ENCODE peak calls at places on chromosomes 3 and 15, in five cellular contexts. B, Q, E, T and W are unnamed samples.

GRCh38 chr15:49083471-49084284 is 37.4 kb upstream of the SECISBP2L start:
- DNase-seq in B (no peak), T (no peak), Q (no peak), E (no peak), W (no peak)

GRCh38 chr15:59997070-59997701 is 6.9 kb upstream of the FOXB1 start:
- DNase-seq in B (peak; percentile 42), T (no peak), Q (no peak), E (no peak), W (peak; percentile 74)

GRCh38 chr15:77456746-77457618 is 36.3 kb downstream of the HMG20A start:
- DNase-seq in T (no peak), E (no peak), Q (no peak), B (no peak), W (no peak)

GRCh38 chr15:96404560-96404959 is 74.1 kb downstream of the NR2F2 start:
- DNase-seq in T (no peak), Q (no peak), B (no peak), E (no peak), W (no peak)

GRCh38 chr15:69145149-69145693 is 15.2 kb upstream of the GLCE start:
- DNase-seq in B (no peak), E (no peak), T (no peak), Q (no peak), W (no peak)

GRCh38 chr3:50609071-50609742 is 2.4 kb downstream of the CISH start:
- DNase-seq in Q (no peak), E (no peak), T (no peak), B (no peak), W (no peak)

GRCh38 chr3:111336511-111336910 is 205.5 kb upstream of the CD96 start:
- DNase-seq in E (no peak), Q (no peak), B (peak; percentile 22), T (no peak), W (no peak)

GRCh38 chr15:58608129-58608590 is 141.3 kb downstream of the ADAM10 start:
- DNase-seq in E (no peak), Q (no peak), T (no peak), B (no peak), W (no peak)

GRCh38 chr3:169026543-169027181 is 636.9 kb downstream of the MECOM start:
- DNase-seq in T (peak; percentile 26), B (peak; percentile 91), Q (no peak), E (no peak), W (no peak)

GRCh38 chr15:80787238-80787805 is 8.2 kb downstream of the CEMIP start:
- DNase-seq in E (no peak), Q (no peak), T (no peak), B (no peak), W (no peak)

GRCh38 chr3:188749010-188749617 is 422.7 kb upstream of the TPRG1 start:
- DNase-seq in Q (no peak), T (peak; percentile 15), B (peak; percentile 74), E (no peak), W (peak; percentile 35)

GRCh38 chr3:98901032-98901464 is 447 bp downstream of the DCBLD2 start:
- DNase-seq in T (no peak), B (peak; percentile 58), E (peak; percentile 44), Q (peak; percentile 57), W (peak; percentile 68)

GRCh38 chr3:45120615-45121158 is 25.5 kb downstream of the CDCP1 start:
- DNase-seq in Q (no peak), E (no peak), T (no peak), B (no peak), W (no peak)

DNA sequence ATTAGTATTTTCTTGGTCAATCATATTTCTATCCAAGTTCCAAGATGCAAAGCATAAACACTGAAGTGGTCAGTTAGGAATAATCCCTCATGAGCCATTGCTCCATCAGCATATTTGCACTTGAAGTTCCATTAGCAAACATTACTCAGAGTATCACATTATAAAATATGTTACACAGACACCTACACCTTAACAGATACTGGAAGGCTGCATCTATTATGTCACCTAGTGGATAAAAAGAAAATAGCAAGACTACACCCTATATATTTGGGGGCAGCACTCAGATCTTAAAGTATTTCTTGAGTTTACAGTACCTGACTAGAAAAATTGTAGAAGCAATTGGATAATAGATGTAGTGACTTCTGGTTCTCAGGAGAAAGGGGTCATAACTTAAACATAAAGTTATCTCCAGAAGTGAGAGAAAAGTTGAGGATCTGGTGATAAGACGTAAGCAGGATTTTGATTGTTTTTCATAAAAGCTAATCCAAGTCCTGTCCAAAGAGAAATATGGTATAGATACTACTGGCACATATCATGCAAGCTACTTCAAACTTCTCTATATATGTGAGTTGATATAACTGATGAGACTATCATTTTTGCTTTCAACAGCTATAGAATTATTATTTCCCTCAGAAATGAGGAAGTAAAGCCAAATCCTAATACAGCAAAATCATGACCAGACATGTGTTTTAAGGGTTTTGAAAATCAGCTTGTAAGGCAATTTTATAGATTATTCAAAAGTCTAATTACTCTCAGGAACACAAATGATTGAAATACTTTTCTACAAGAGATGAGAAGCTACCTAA is 422.2 kb downstream of the GBE1 start:
- DNase-seq in T (no peak), E (no peak), B (peak; percentile 88), Q (no peak), W (no peak)
- TF ChIP-seq CTCF in T (no peak), E (no peak), B (peak; percentile 92), Q (no peak), W (peak; percentile 62)

GRCh38 chr3:46498916-46499519 is 1.2 kb downstream of the RTP3 start:
- DNase-seq in E (no peak), Q (no peak), T (no peak), B (no peak), W (no peak)

GRCh38 chr3:46500631-46501377 is 3.0 kb downstream of the RTP3 start:
- DNase-seq in T (no peak), E (no peak), B (peak; percentile 48), Q (no peak), W (no peak)

GRCh38 chr3:46503194-46503924 is 5.6 kb downstream of the RTP3 start:
- DNase-seq in T (no peak), E (no peak), Q (no peak), B (no peak), W (no peak)

GRCh38 chr3:46504780-46505179 is 7.0 kb downstream of the RTP3 start:
- DNase-seq in Q (no peak), B (no peak), E (no peak), T (no peak), W (no peak)

GRCh38 chr3:46501702-46502101 is 3.9 kb downstream of the RTP3 start:
- DNase-seq in T (no peak), E (no peak), B (no peak), Q (no peak), W (no peak)
- TF ChIP-seq CTCF in T (no peak), E (no peak), B (no peak), Q (no peak), W (no peak)

GRCh38 chr3:49124991-49125670 is 4.5 kb upstream of the USP19 start:
- DNase-seq in T (no peak), Q (no peak), E (no peak), B (peak; percentile 16), W (peak; percentile 21)
- TF ChIP-seq CTCF in T (no peak), Q (no peak), E (no peak), B (no peak), W (no peak)

GRCh38 chr15:73712107-73712506 is 27.9 kb downstream of the CD276 start:
- DNase-seq in E (no peak), T (no peak), Q (no peak), B (no peak), W (no peak)
- TF ChIP-seq CTCF in E (no peak), T (peak; percentile 16), Q (no peak), B (peak; percentile 34), W (no peak)

GRCh38 chr3:127693336-127693843 is 20.6 kb downstream of the ABTB1 start:
- DNase-seq in B (no peak), Q (peak; percentile 7), T (no peak), E (peak; percentile 3), W (no peak)

GRCh38 chr3:127697531-127698240 is 24.9 kb downstream of the ABTB1 start:
- DNase-seq in E (peak; percentile 83), Q (peak; percentile 93), B (peak; percentile 70), T (peak; percentile 50), W (peak; percentile 70)

GRCh38 chr3:127692501-127693335 is 20.0 kb downstream of the ABTB1 start:
- DNase-seq in B (no peak), E (peak; percentile 4), T (no peak), Q (peak; percentile 16), W (no peak)

GRCh38 chr3:127691974-127692373 is 19.2 kb downstream of the ABTB1 start:
- DNase-seq in E (peak; percentile 6), Q (peak; percentile 18), T (no peak), B (no peak), W (no peak)

DNA sequence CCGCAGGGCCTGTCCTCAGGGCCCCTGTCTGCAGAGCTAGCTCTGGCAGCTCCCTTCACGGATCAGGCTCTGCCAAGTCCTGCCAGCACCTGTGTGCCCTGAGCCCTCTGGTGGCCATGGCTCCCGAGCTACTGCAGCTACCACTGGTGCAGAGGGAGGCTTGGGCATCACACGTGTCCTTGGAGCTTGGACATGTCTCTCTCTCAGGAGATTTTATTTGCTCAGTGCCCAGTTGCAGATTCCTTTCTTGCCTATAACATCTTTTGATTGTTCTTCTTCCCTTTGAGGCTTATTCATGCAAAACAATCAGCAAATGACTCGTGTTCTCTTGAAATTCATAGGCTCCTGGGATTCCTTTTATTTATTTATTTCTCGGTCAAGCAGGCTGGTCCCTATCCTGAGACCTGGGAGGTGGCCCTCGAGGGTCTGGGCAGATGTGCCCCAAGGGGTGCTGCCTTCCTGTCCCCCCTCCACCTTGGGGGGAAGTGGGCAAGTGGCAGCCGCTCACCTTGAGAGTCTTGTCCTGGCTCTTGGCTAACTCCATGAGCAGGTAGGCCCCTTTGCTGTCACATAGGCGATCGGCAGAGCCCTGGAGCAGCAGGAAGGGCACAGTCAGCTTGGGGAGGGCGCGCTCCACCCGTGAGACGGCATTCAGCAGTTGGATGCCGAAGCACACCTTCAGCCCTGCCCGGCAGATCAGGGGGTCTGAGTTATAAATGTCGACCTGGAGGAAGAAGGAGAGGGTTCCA is 21.9 kb downstream of the ABTB1 start:
- DNase-seq in T (peak; percentile 38), E (peak; percentile 70), Q (peak; percentile 88), B (peak; percentile 72), W (no peak)
- TF ChIP-seq CTCF in T (peak; percentile 47), E (peak; percentile 58), Q (peak; percentile 45), B (peak; percentile 61), W (no peak)

GRCh38 chr3:192331749-192332385 is 395.5 kb downstream of the FGF12 start:
- DNase-seq in B (no peak), E (no peak), T (no peak), Q (no peak), W (no peak)

GRCh38 chr3:192339214-192339613 is 388.1 kb downstream of the FGF12 start:
- DNase-seq in E (no peak), B (no peak), Q (no peak), T (no peak), W (no peak)

GRCh38 chr3:192332386-192333291 is 394.7 kb downstream of the FGF12 start:
- DNase-seq in E (no peak), T (no peak), Q (no peak), B (no peak), W (no peak)

GRCh38 chr3:192336286-192336685 is 391.1 kb downstream of the FGF12 start:
- DNase-seq in Q (no peak), B (no peak), T (no peak), E (no peak), W (no peak)
- TF ChIP-seq CTCF in Q (no peak), B (peak; percentile 46), T (peak; percentile 7), E (no peak), W (no peak)

DNA sequence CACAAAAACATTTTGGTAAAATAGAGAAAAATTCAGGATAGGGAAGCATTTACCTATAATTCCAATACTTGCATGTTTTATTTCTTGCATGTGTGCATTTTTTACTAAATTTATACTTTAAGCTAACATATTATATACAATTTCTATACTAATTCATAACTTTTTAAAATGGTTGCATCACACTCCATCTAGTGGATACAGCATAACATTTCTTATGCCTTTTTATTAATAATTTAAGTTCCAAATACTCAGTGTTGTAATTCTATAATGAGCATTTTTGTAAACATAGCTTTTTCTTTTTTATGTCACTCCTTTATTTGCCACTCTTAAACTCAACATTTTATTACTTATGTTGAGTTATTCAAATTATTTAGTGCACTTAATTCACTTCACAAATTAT is 477.7 kb downstream of the ZBBX start:
- DNase-seq in Q (no peak), T (no peak), B (peak; percentile 23), E (no peak), W (no peak)
- TF ChIP-seq CTCF in Q (no peak), T (peak; percentile 21), B (peak; percentile 53), E (no peak), W (no peak)